ENCODE peak calls at places on chromosome 10, in six cellular contexts. X, P, I, Y, H and A are unnamed samples.

GRCh38 chr10:79446451-79447020 is 1.1 kb upstream of the ZCCHC24 start:
- DNase-seq in I (peak; percentile 95), P (no peak), H (no peak), Y (peak; percentile 29), X (peak; percentile 13), A (no peak)

GRCh38 chr10:132942101-132942739 is at the start of gene CFAP46:
- DNase-seq in X (no peak), Y (no peak), P (no peak), I (no peak), H (no peak), A (no peak)

GRCh38 chr10:87546971-87547413 is 42.3 kb downstream of the MINPP1 start:
- DNase-seq in Y (no peak), P (no peak), I (no peak), X (no peak), H (no peak), A (no peak)

GRCh38 chr10:75547391-75548298 is 116.2 kb downstream of the LRMDA start:
- DNase-seq in H (no peak), P (peak; percentile 83), X (no peak), Y (no peak), I (no peak), A (no peak)

GRCh38 chr10:133356549-133356948 is 1.3 kb downstream of the FUOM start:
- DNase-seq in P (no peak), X (no peak), I (no peak), Y (no peak), H (no peak), A (no peak)

GRCh38 chr10:454860-455259 is 234.6 kb downstream of the DIP2C start:
- DNase-seq in X (no peak), P (peak; percentile 89), Y (no peak), I (no peak), H (peak; percentile 1), A (no peak)

GRCh38 chr10:70879244-70879643 is 9.1 kb downstream of the PCBD1 start:
- DNase-seq in P (no peak), H (no peak), X (no peak), Y (no peak), I (no peak), A (no peak)

GRCh38 chr10:95289003-95289920 is 1.5 kb downstream of the PDLIM1 start:
- DNase-seq in X (no peak), I (peak; percentile 63), Y (no peak), H (peak; percentile 91), P (no peak), A (no peak)

GRCh38 chr10:133140417-133141143 is 19.4 kb upstream of the KNDC1 start:
- DNase-seq in H (no peak), I (no peak), P (no peak), X (no peak), Y (no peak), A (no peak)

GRCh38 chr10:46556515-46557318 is at the start of gene GPRIN2:
- DNase-seq in Y (peak; percentile 10), H (no peak), P (no peak), X (no peak), I (no peak), A (no peak)

GRCh38 chr10:96587255-96588059 is 645 bp upstream of the TM9SF3 start:
- DNase-seq in P (no peak), X (no peak), I (peak; percentile 74), Y (peak; percentile 59), H (peak; percentile 19), A (peak; percentile 20)

GRCh38 chr10:75024971-75025523 is 86.4 kb upstream of the SAMD8 start:
- DNase-seq in I (no peak), H (peak; percentile 41), P (no peak), Y (no peak), X (no peak), A (no peak)

GRCh38 chr10:27816305-27816704 is 70.7 kb upstream of the MKX start:
- DNase-seq in Y (no peak), H (no peak), X (no peak), I (no peak), P (no peak), A (no peak)

GRCh38 chr10:121580276-121581116 is 17.7 kb downstream of the FGFR2 start:
- DNase-seq in H (no peak), P (no peak), X (no peak), Y (no peak), I (peak; percentile 84), A (peak; percentile 84)